ENCODE peak calls at places on chromosomes 2 and 18, in six cellular contexts. U is cardiac muscle cell, B is GM23248, Q is hepatocyte, E is psoas muscle, I is tibial artery. K is an unnamed sample. For H3K4me1 and H3K36me3, the result is how much of the 10 kb centered on the place peaks cover.

GRCh38 chr18:57649536-57650495 is 28.2 kb upstream of the NARS1 start:
- DNase-seq in U (peak), B (peak), Q (no peak), E (no peak), I (no peak), K (no peak)

GRCh38 chr2:56522605-56523089 is 338.9 kb downstream of the CCDC85A start:
- DNase-seq in U (peak), B (peak), Q (peak), E (peak), I (no peak), K (peak)

GRCh38 chr2:20633794-20634259 is 17.1 kb downstream of the HS1BP3 start:
- DNase-seq in U (no peak), B (no peak), Q (peak), E (peak), I (peak), K (peak)

GRCh38 chr2:207902822-207903221 is 122.5 kb downstream of the PLEKHM3 start:
- DNase-seq in U (peak), B (no peak), Q (no peak), E (no peak), I (no peak), K (no peak)

GRCh38 chr2:43343573-43344304 is 117.3 kb upstream of the ZFP36L2 start:
- DNase-seq in U (peak), B (peak), Q (peak), E (peak), I (peak), K (peak)

GRCh38 chr2:119112770-119113488 is 45.6 kb downstream of the C1QL2 start:
- DNase-seq in U (no peak), B (no peak), Q (no peak), E (no peak), I (no peak), K (no peak)

GRCh38 chr18:13379930-13380665 is 161.5 kb downstream of the LDLRAD4 start:
- DNase-seq in U (no peak), B (no peak), Q (no peak), E (no peak), I (no peak), K (no peak)

GRCh38 chr18:5582849-5583667 is 39.3 kb upstream of the EPB41L3 start:
- DNase-seq in U (peak), B (peak), Q (no peak), E (no peak), I (no peak), K (no peak)

GRCh38 chr2:128441341-128442052 is 122.8 kb upstream of the HS6ST1 start:
- DNase-seq in U (no peak), B (no peak), Q (no peak), E (no peak), I (peak), K (no peak)

GRCh38 chr2:190094471-190094870 is 31.9 kb upstream of the MSTN start:
- DNase-seq in U (no peak), B (peak), Q (no peak), E (no peak), I (no peak), K (no peak)

GRCh38 chr2:134917219-134917957 is 1.2 kb upstream of the CCNT2 start:
- DNase-seq in U (no peak), B (no peak), Q (peak), E (no peak), I (no peak), K (peak)

GRCh38 chr2:188449570-188449969 is 157.9 kb downstream of the GULP1 start:
- DNase-seq in U (no peak), B (no peak), Q (no peak), E (no peak), I (no peak), K (no peak)

GRCh38 chr2:157838442-157839161 is 37.5 kb downstream of the ACVR1 start:
- DNase-seq in U (peak), B (peak), Q (peak), E (peak), I (no peak), K (peak)

GRCh38 chr2:18536100-18536499 is 24.4 kb downstream of the RDH14 start:
- DNase-seq in U (no peak), B (peak), Q (no peak), E (no peak), I (no peak), K (no peak)

GRCh38 chr2:95231723-95232122 is 24.4 kb downstream of the ZNF892 start:
- DNase-seq in U (peak), B (peak), Q (peak), E (no peak), I (no peak), K (peak)

GRCh38 chr18:62637807-62638687 is 77.3 kb upstream of the PHLPP1 start:
- DNase-seq in U (peak), B (peak), Q (no peak), E (no peak), I (no peak), K (no peak)

GRCh38 chr18:35582899-35583558 is 1.5 kb downstream of the GALNT1 start:
- DNase-seq in U (peak), B (peak), Q (peak), E (no peak), I (no peak), K (no peak)

GRCh38 chr18:21672868-21673267 is 31.7 kb downstream of the ABHD3 start:
- DNase-seq in U (peak), B (peak), Q (peak), E (peak), I (no peak), K (peak)

GRCh38 chr2:88654714-88655113 is 27.4 kb upstream of the EIF2AK3 start:
- DNase-seq in U (peak), B (peak), Q (no peak), E (no peak), I (no peak), K (no peak)

GRCh38 chr18:9643549-9643948 is 29.2 kb upstream of the PPP4R1 start:
- DNase-seq in U (peak), B (peak), Q (peak), E (no peak), I (no peak), K (no peak)

GRCh38 chr2:182023235-182023634 is 37.6 kb downstream of the PPP1R1C start:
- DNase-seq in U (no peak), B (no peak), Q (no peak), E (no peak), I (no peak), K (no peak)

GRCh38 chr2:57450170-57450569 is 596.4 kb upstream of the VRK2 start:
- DNase-seq in U (no peak), B (no peak), Q (no peak), E (no peak), I (no peak), K (no peak)

GRCh38 chr2:55357907-55358306 is 61.7 kb downstream of the CCDC88A start:
- DNase-seq in U (no peak), B (peak), Q (no peak), E (no peak), I (no peak), K (no peak)

GRCh38 chr2:241105641-241106040 is 3.6 kb upstream of the MTERF4 start:
- DNase-seq in U (no peak), B (no peak), Q (no peak), E (no peak), I (no peak), K (no peak)

GRCh38 chr2:237486334-237486818 is 675 bp upstream of the MLPH start:
- DNase-seq in U (no peak), B (peak), Q (no peak), E (no peak), I (no peak), K (no peak)

GRCh38 chr2:178211943-178212342 is 17.6 kb downstream of the OSBPL6 start:
- DNase-seq in U (no peak), B (no peak), Q (no peak), E (no peak), I (no peak), K (no peak)

GRCh38 chr18:62717059-62717849 is 1.9 kb downstream of the PHLPP1 start:
- DNase-seq in U (peak), B (peak), Q (peak), E (no peak), I (no peak), K (no peak)

GRCh38 chr2:145909175-145909574 is 1389.3 kb upstream of the ZEB2 start:
- DNase-seq in U (peak), B (no peak), Q (no peak), E (no peak), I (no peak), K (no peak)

GRCh38 chr2:70496819-70497218 is 56.8 kb downstream of the TGFA start:
- DNase-seq in U (no peak), B (peak), Q (no peak), E (no peak), I (no peak), K (no peak)

GRCh38 chr2:111698089-111698488 is 185.9 kb downstream of the ANAPC1 start:
- DNase-seq in U (no peak), B (no peak), Q (no peak), E (no peak), I (no peak), K (no peak)

GRCh38 chr2:233025706-233026105 is 6.8 kb upstream of the NEU2 start:
- DNase-seq in U (peak), B (peak), Q (no peak), E (no peak), I (no peak), K (no peak)

GRCh38 chr2:132670104-132670960 is at the start of gene LYPD1:
- DNase-seq in U (no peak), B (peak), Q (peak), E (peak), I (peak), K (peak)

GRCh38 chr2:72936669-72937355 is 19.5 kb downstream of the EMX1 start:
- DNase-seq in U (no peak), B (peak), Q (no peak), E (peak), I (no peak), K (no peak)

GRCh38 chr2:939936-940620 is 10.6 kb upstream of the SNTG2 start:
- DNase-seq in U (peak), B (peak), Q (no peak), E (no peak), I (no peak), K (no peak)

GRCh38 chr2:89845532-89845931 is 1154.1 kb downstream of the RPIA start:
- DNase-seq in U (no peak), B (no peak), Q (no peak), E (no peak), I (peak), K (no peak)

GRCh38 chr18:45801396-45802004 is 24.0 kb upstream of the SIGLEC15 start:
- DNase-seq in U (no peak), B (no peak), Q (no peak), E (no peak), I (no peak), K (no peak)

GRCh38 chr2:230738924-230739323 is 26.3 kb downstream of the CAB39 start:
- DNase-seq in U (no peak), B (no peak), Q (no peak), E (no peak), I (no peak), K (no peak)

GRCh38 chr2:120770176-120770575 is 34.5 kb downstream of the GLI2 start:
- DNase-seq in U (no peak), B (no peak), Q (no peak), E (peak), I (no peak), K (peak)

GRCh38 chr2:120771111-120771555 is 35.5 kb downstream of the GLI2 start:
- DNase-seq in U (no peak), B (no peak), Q (no peak), E (no peak), I (no peak), K (peak)

GRCh38 chr2:120771556-120772208 is 36.0 kb downstream of the GLI2 start:
- DNase-seq in U (peak), B (peak), Q (peak), E (peak), I (peak), K (peak)

GRCh38 chr2:120769787-120770120 is 34.1 kb downstream of the GLI2 start:
- DNase-seq in U (no peak), B (no peak), Q (no peak), E (peak), I (no peak), K (peak)

GRCh38 chr2:120770641-120771040 is 35.0 kb downstream of the GLI2 start:
- DNase-seq in U (no peak), B (no peak), Q (no peak), E (no peak), I (no peak), K (peak)
- H3K4me1 ChIP-seq in U (under half), B (under half), Q (under half), E (under half), I (under half), K (under half)

DNA sequence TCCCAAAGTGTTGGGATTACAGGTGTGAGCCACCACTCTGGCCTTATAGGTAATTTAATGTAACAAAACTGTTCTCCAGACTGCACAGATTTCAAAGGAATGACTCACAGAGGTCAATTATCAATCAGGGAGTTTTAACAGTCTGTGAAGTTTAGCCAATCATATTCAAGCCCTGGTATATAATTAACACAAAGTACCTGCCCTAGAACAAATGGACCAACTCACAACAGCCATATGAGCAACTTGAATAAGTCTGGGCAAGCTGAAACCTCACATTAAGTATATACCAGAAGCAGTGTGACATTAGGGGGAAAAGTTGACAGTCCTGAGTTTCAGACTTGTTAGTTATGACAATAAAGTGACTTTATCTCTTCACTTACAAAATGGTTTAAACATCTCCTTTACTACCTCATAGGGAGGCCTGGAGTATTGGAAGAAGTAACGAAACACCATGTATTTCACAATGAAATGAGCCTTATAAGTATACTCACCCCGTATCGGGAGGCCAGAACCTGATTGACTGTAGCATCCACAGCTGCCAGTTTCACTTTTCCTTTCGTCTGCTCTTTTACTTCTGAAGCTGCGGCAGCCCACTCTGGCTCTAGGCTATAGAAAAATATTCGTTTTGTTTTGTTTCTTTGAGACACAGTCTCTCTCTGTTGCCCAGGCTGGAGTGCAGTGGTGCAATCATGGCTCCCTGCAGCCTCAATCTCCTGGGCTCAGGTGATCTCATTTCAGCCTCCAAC is 22.2 kb downstream of the PDIA6 start:
- DNase-seq in U (no peak), B (no peak), Q (no peak), E (no peak), I (no peak), K (no peak)
- H3K36me3 ChIP-seq in U (half or more), B (half or more), Q (under half), E (under half), I (half or more), K (half or more)

DNA sequence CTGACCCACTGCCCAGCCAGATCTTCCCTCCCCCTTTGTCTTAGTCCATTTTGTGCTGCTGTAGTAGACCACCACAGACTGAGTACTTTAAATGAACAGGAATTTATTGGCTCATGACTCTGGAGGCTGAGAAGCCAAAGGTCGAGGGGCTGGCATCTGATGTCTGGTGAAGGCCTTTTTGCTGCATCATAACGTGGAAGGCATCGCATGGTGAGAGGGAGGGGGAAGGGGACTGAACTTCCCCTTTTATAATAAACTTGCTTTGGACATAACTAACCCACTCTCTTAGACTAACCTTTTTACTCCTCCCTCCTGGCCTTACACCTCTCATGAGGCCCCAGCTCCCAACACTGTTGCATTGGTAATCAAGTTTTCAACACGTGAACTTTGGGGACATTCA is 83.8 kb downstream of the MAP4K4 start:
- DNase-seq in U (no peak), B (no peak), Q (no peak), E (no peak), I (no peak), K (no peak)
- H3K4me1 ChIP-seq in U (under half), B (under half), Q (under half), E (under half), I (under half), K (half or more)

DNA sequence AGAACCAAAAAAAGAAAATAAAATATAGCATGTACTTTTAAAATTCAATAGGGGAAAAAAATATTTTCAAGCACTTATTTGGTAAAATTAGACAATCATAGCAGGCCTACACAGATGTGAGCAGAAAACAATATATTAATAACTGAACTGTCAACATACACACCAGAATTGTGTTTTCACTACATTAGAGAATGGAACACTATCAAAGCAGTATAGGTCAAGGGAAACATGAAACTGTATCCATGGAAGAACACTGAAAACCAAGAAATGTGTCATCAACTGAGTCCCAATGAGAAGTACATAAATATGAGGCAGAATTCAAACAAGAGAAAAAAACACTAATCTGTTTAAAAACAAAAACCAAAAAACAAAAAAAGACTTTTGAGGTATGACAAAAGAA is 132.4 kb downstream of the USP34 start:
- DNase-seq in U (no peak), B (no peak), Q (no peak), E (no peak), I (no peak), K (no peak)
- H3K36me3 ChIP-seq in U (under half), B (under half), Q (under half), E (under half), I (half or more), K (half or more)

GRCh38 chr2:96890252-96890651 is 20.4 kb upstream of the SEMA4C start:
- DNase-seq in U (no peak), B (no peak), Q (no peak), E (no peak), I (no peak), K (no peak)

GRCh38 chr2:96893289-96894150 is 23.6 kb upstream of the SEMA4C start:
- DNase-seq in U (no peak), B (no peak), Q (no peak), E (peak), I (no peak), K (no peak)

GRCh38 chr2:96890726-96891385 is 21.0 kb upstream of the SEMA4C start:
- DNase-seq in U (no peak), B (no peak), Q (no peak), E (no peak), I (no peak), K (no peak)

GRCh38 chr2:96894151-96894531 is 24.3 kb upstream of the SEMA4C start:
- DNase-seq in U (no peak), B (no peak), Q (no peak), E (no peak), I (no peak), K (no peak)

GRCh38 chr2:96891591-96892333 is 21.9 kb upstream of the SEMA4C start:
- DNase-seq in U (peak), B (no peak), Q (no peak), E (no peak), I (peak), K (no peak)
- H3K4me1 ChIP-seq in U (under half), B (under half), Q (half or more), E (half or more), I (under half), K (under half)